ENCODE peak calls at places on chromosomes 6 and 20, in six cellular contexts. W is HCT116, Y is iPS DF 6.9, B is psoas muscle, T is tibial artery, Z is A549. R is an unnamed sample.
A peak's percentile ranks its signal among the peaks of the same experiment; 100 is the strongest.

GRCh38 chr6:75893058-75893775 is 144.2 kb downstream of the MYO6 start:
- DNase-seq in W (peak; percentile 63), Y (peak; percentile 9), Z (peak; percentile 5), T (no peak), B (no peak), R (no peak)

GRCh38 chr6:139965393-139965792 is 590.9 kb upstream of the CITED2 start:
- DNase-seq in Z (no peak), T (no peak), B (no peak), W (no peak), Y (no peak), R (no peak)

GRCh38 chr20:6769953-6770831 is 2.7 kb downstream of the BMP2 start:
- DNase-seq in Z (no peak), T (peak; percentile 75), Y (no peak), W (no peak), B (peak; percentile 57), R (peak; percentile 57)

GRCh38 chr20:11454966-11455799 is 462.5 kb upstream of the BTBD3 start:
- DNase-seq in T (no peak), Y (no peak), Z (peak; percentile 58), W (peak; percentile 90), B (no peak), R (peak; percentile 96)

GRCh38 chr20:50129662-50130345 is 16.9 kb upstream of the UBE2V1 start:
- DNase-seq in Y (no peak), T (no peak), W (no peak), Z (peak; percentile 69), B (no peak), R (no peak)

GRCh38 chr6:107062691-107063090 is 34.7 kb downstream of the MTRES1 start:
- DNase-seq in Y (no peak), B (no peak), Z (no peak), W (no peak), T (no peak), R (no peak)

GRCh38 chr20:58755751-58756524 is 63.3 kb downstream of the NPEPL1 start:
- DNase-seq in W (no peak), B (no peak), T (no peak), Y (no peak), Z (no peak), R (peak; percentile 6)

GRCh38 chr6:151018035-151018434 is 152.5 kb downstream of the MTHFD1L start:
- DNase-seq in T (no peak), B (no peak), Y (no peak), W (peak; percentile 57), Z (no peak), R (no peak)

GRCh38 chr6:135936606-135937005 is 85.1 kb downstream of the PDE7B start:
- DNase-seq in W (no peak), Y (no peak), B (no peak), T (no peak), Z (peak; percentile 51), R (peak; percentile 48)

GRCh38 chr6:19837511-19838441 is 606 bp downstream of the ID4 start:
- DNase-seq in B (peak; percentile 48), T (peak; percentile 68), W (no peak), Z (peak; percentile 11), Y (no peak), R (peak; percentile 53)

GRCh38 chr6:24520929-24521546 is 26.3 kb downstream of the ALDH5A1 start:
- DNase-seq in B (peak; percentile 33), Y (peak; percentile 37), T (no peak), W (peak; percentile 23), Z (peak; percentile 63), R (peak; percentile 52)

GRCh38 chr6:128500017-128500416 is 20.4 kb downstream of the PTPRK start:
- DNase-seq in T (no peak), Y (no peak), Z (no peak), W (no peak), B (no peak), R (no peak)

GRCh38 chr6:44854712-44855111 is 467.2 kb downstream of the CDC5L start:
- DNase-seq in T (no peak), Y (no peak), W (no peak), Z (no peak), B (no peak), R (no peak)

GRCh38 chr6:30770164-30770563 is 25.8 kb upstream of the IER3 start:
- DNase-seq in Z (no peak), Y (no peak), T (no peak), W (no peak), B (no peak), R (no peak)

GRCh38 chr20:17647391-17648305 is 34.4 kb downstream of the RRBP1 start:
- DNase-seq in W (no peak), Y (no peak), B (no peak), Z (no peak), T (no peak), R (no peak)

GRCh38 chr20:38217791-38218565 is 42.6 kb downstream of the KIAA1755 start:
- DNase-seq in Y (no peak), Z (peak; percentile 92), B (peak; percentile 72), W (peak; percentile 36), T (peak; percentile 89), R (peak; percentile 73)

GRCh38 chr6:145372671-145373123 is 362.6 kb downstream of the EPM2A start:
- DNase-seq in B (no peak), Z (no peak), Y (no peak), W (no peak), T (no peak), R (no peak)

GRCh38 chr6:38713812-38714211 is 1.3 kb upstream of the DNAH8 start:
- DNase-seq in Z (no peak), Y (no peak), B (no peak), T (no peak), W (no peak), R (no peak)

GRCh38 chr6:38719358-38719757 is 4.2 kb downstream of the DNAH8 start:
- DNase-seq in W (no peak), Z (no peak), T (no peak), Y (no peak), B (no peak), R (no peak)

GRCh38 chr6:38714239-38715015 is 684 bp upstream of the DNAH8 start:
- DNase-seq in Y (no peak), W (no peak), Z (no peak), T (no peak), B (no peak), R (no peak)

GRCh38 chr6:38716825-38717224 is 1.7 kb downstream of the DNAH8 start:
- DNase-seq in B (no peak), T (no peak), Z (no peak), Y (no peak), W (no peak), R (no peak)

GRCh38 chr6:38715016-38715809 is at the start of gene DNAH8:
- DNase-seq in W (no peak), Z (no peak), Y (no peak), T (no peak), B (no peak), R (no peak)
- H3K4me3 ChIP-seq in W (no peak within 1 kb of the TSS), Z (no peak within 1 kb of the TSS), Y (peak within 1 kb of the TSS; percentile 28), T (peak within 1 kb of the TSS; percentile 43), B (peak within 1 kb of the TSS; percentile 52), R (no peak within 1 kb of the TSS)

DNA sequence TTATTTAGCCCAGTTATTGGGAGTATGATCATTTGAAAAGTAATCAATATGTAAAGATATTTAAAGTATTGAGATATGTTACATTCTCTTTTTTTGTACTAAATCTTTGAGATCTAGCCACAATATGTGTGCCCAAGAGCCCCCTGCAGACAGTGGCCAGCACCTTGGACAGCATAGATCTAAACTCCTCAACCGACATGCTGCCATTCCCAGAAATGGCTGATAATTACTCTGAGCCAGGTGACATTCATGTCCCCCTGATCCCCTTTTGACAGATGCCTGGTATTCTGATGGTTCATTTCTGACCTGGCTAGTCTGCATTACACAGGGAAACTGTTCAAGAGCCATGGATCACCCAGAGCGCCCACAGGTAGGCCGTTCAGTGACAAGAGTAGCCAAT is 177.1 kb downstream of the ZDHHC14 start:
- DNase-seq in Z (no peak), W (no peak), Y (no peak), T (peak; percentile 19), B (no peak), R (no peak)
- H3K4me1 ChIP-seq in Z (no peaks in the 10 kb centered on the region), W (no peaks in the 10 kb centered on the region), Y (peaks cover 5% of the 10 kb centered on the region), T (no peaks in the 10 kb centered on the region), B (peaks cover 23% of the 10 kb centered on the region), R (no peaks in the 10 kb centered on the region)

DNA sequence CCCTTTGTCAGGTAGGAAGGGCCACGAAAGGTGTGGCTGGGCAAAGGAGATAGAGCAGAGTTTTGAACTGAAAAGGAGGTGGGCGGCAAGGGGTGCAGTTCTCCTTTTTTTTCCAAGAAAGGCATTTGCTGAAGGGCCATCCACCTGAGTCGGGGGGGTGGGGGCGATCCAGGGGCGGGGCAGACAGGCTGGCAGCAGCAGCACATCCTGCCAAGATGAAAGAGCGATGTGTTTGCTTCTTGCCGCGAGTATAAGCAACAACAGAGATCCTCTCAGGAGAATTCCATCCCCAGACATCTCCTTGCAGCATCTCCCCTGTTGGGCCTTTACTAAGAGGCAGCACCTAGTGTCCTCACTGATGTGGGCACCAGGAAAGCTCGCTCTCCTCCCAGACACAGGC is 516.5 kb downstream of the CD83 start:
- DNase-seq in W (no peak), T (no peak), B (no peak), Y (no peak), Z (no peak), R (no peak)
- H3K4me3 ChIP-seq in W (no peak overlapping the region), T (no peak overlapping the region), B (no peak overlapping the region), Y (no peak overlapping the region), Z (no peak overlapping the region), R (no peak overlapping the region)

DNA sequence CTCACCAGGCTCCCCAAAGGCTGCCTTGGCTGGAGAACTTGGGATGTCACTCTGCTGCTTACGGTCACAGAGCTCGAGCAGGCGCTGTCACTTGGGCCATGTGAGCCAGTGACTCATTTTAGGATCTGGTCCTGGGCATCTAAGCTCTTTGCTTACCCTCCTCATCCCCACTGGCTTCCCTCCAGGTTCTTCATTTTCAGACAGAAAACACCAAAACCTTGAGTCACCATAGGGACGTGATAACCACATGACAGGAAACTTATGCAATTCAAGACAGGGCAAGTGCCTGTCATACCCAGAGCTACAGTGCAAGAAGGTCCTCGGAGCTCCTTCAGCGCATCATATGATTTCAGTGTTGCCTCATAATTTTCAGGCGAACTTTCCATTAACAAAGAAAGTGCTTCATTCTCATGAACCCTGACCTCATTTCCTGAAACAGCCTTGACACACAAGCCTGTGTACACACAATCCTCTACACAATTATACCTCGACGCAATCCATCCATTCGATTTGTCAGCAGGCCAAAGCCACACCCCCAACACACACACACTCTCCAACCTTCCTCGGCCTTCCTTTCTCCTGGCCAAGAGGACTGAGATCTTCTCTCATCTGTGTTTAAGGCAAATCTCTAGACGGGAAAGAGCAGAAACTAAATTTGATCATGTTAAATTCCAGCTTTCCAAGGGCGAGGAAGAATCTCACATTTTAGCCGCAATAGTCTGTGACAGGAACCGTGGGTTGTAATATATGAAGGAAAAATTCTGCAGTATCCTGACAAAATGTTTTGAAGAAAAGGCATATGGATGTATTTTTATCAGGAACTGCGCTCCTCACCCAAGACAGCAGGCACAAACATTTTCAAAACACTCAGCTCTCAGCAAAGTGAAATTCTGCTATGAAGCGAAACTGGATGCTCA is 25.3 kb downstream of the TBC1D7 start:
- DNase-seq in Z (peak; percentile 89), T (peak; percentile 86), Y (no peak), W (peak; percentile 33), B (peak; percentile 51), R (peak; percentile 89)
- H3K4me1 ChIP-seq in Z (peaks cover 62% of the 10 kb centered on the region), T (no peaks in the 10 kb centered on the region), Y (peaks cover 2% of the 10 kb centered on the region), W (no peaks in the 10 kb centered on the region), B (peaks cover 20% of the 10 kb centered on the region), R (peaks cover 14% of the 10 kb centered on the region)

GRCh38 chr6:4778086-4778485 is 1.9 kb downstream of the CDYL start:
- DNase-seq in Y (no peak), B (no peak), W (no peak), Z (no peak), T (no peak), R (no peak)
- H3K4me3 ChIP-seq in Y (no peak overlapping the region), B (peak overlapping the region; percentile 71), W (peak overlapping the region; percentile 73), Z (peak overlapping the region; percentile 72), T (peak overlapping the region; percentile 88), R (no peak overlapping the region)

R was measured in SJSA1.